ENCODE peak calls at places on chromosomes 11 and 22, in four cellular contexts. P is right cardiac atrium, G is NCI-H1930, B is A549. U is an unnamed sample.

GRCh38 chr11:74153224-74153623 is 17.6 kb downstream of the C2CD3 start:
- DNase-seq in G (no peak), P (no peak), B (no peak), U (no peak)

GRCh38 chr11:114257621-114258558 is 38.3 kb upstream of the NNMT start:
- DNase-seq in B (no peak), P (peak), G (no peak), U (no peak)

GRCh38 chr11:42770444-42771065 is 541.2 kb upstream of the API5 start:
- DNase-seq in G (peak), B (no peak), P (no peak), U (no peak)

GRCh38 chr22:42772647-42773046 is 52.0 kb upstream of the A4GALT start:
- DNase-seq in P (no peak), G (no peak), B (no peak), U (no peak)

GRCh38 chr11:67071420-67072284 is 15.0 kb downstream of the RHOD start:
- DNase-seq in B (peak), P (peak), G (no peak), U (no peak)

GRCh38 chr11:127274328-127274676 is 273.7 kb upstream of the KIRREL3 start:
- DNase-seq in B (no peak), P (no peak), G (no peak), U (no peak)

GRCh38 chr22:37154925-37155712 is 5.4 kb upstream of the IL2RB start:
- DNase-seq in G (no peak), P (no peak), B (no peak), U (no peak)

GRCh38 chr11:120622189-120622912 is 110.8 kb downstream of the GRIK4 start:
- DNase-seq in B (no peak), G (no peak), P (peak), U (no peak)

GRCh38 chr11:58334708-58335107 is 24.2 kb downstream of the OR5B17 start:
- DNase-seq in P (no peak), B (no peak), G (no peak), U (no peak)

GRCh38 chr22:45120931-45121330 is 42.8 kb upstream of the NUP50 start:
- DNase-seq in G (no peak), B (no peak), P (no peak), U (no peak)

GRCh38 chr11:82823635-82824614 is 76.3 kb downstream of the PRCP start:
- DNase-seq in B (no peak), G (no peak), P (no peak), U (no peak)

GRCh38 chr11:116702772-116703360 is 69.9 kb downstream of the BUD13 start:
- DNase-seq in P (no peak), G (no peak), B (no peak), U (no peak)

GRCh38 chr11:44671234-44671633 is 55.5 kb upstream of the TSPAN18 start:
- DNase-seq in P (no peak), B (no peak), G (no peak), U (no peak)

GRCh38 chr11:12454782-12455181 is 77.4 kb downstream of the PARVA start:
- DNase-seq in B (no peak), P (no peak), G (no peak), U (no peak)

GRCh38 chr11:6497069-6497839 is at the start of gene DNHD1:
- DNase-seq in B (no peak), G (no peak), P (peak), U (no peak)

GRCh38 chr11:36376315-36376887 is 80.3 kb downstream of the PRR5L start:
- DNase-seq in G (no peak), P (peak), B (no peak), U (no peak)

GRCh38 chr11:83819936-83820549 is 533.9 kb upstream of the CCDC90B start:
- DNase-seq in G (peak), B (peak), P (no peak), U (no peak)

GRCh38 chr11:69138265-69138664 is 17.5 kb upstream of the SMIM38 start:
- DNase-seq in P (no peak), G (no peak), B (no peak), U (no peak)

GRCh38 chr11:22371188-22371587 is 33.0 kb downstream of the SLC17A6 start:
- DNase-seq in G (no peak), B (no peak), P (no peak), U (no peak)

GRCh38 chr11:94011478-94011877 is 9.7 kb upstream of the HEPHL1 start:
- DNase-seq in B (no peak), G (no peak), P (no peak), U (no peak)

GRCh38 chr11:33802414-33802950 is 28.2 kb upstream of the FBXO3 start:
- DNase-seq in P (peak), G (peak), B (peak), U (peak)

GRCh38 chr11:66371627-66372415 is at the start of gene SLC29A2:
- DNase-seq in G (peak), B (peak), P (peak), U (peak)

GRCh38 chr11:107859459-107860239 is 1.1 kb upstream of the SLC35F2 start:
- DNase-seq in G (no peak), P (peak), B (peak), U (no peak)

GRCh38 chr11:71418643-71419042 is 29.6 kb downstream of the DHCR7 start:
- DNase-seq in B (no peak), G (no peak), P (no peak), U (no peak)

GRCh38 chr11:101127348-101127698 is 2.3 kb downstream of the PGR start:
- DNase-seq in P (peak), G (no peak), B (no peak), U (no peak)

GRCh38 chr11:35826949-35827348 is 116.9 kb upstream of the LDLRAD3 start:
- DNase-seq in B (no peak), P (no peak), G (no peak), U (no peak)

GRCh38 chr11:10387209-10388083 is 67.6 kb upstream of the AMPD3 start:
- DNase-seq in B (no peak), P (peak), G (no peak), U (no peak)

GRCh38 chr22:37169412-37169811 is 18.6 kb downstream of the C1QTNF6 start:
- DNase-seq in B (no peak), P (no peak), G (no peak), U (no peak)

GRCh38 chr11:6601041-6601461 is 2.4 kb downstream of the RRP8 start:
- DNase-seq in B (no peak), G (no peak), P (no peak), U (no peak)

GRCh38 chr11:10542776-10543175 is 1.8 kb upstream of the RNF141 start:
- DNase-seq in P (no peak), B (no peak), G (no peak), U (no peak)